ENCODE peak calls at places on chromosomes 12 and 14, in seven cellular contexts. A is mammary epithelial cell, S is PC-3, R is H1, U is IMR-90, J is endodermal cell, M is kidney. F is an unnamed sample.

GRCh38 chr12:39393890-39394289 is 49.0 kb downstream of the KIF21A start:
- DNase-seq in M (no peak), S (no peak), A (no peak), J (peak; percentile 52), U (no peak), R (peak; percentile 10), F (no peak)

GRCh38 chr12:79689477-79690155 is 1.1 kb downstream of the PAWR start:
- DNase-seq in U (peak; percentile 55), A (peak; percentile 82), J (peak; percentile 87), M (peak; percentile 80), S (peak; percentile 61), R (no peak), F (peak; percentile 77)

GRCh38 chr12:100154472-100155247 is 12.0 kb upstream of the BLTP3B start:
- DNase-seq in U (peak; percentile 48), S (peak; percentile 86), J (peak; percentile 99), M (peak; percentile 84), A (peak; percentile 37), R (peak; percentile 79), F (peak; percentile 70)

GRCh38 chr12:64323476-64324225 is 66.9 kb downstream of the C12orf56 start:
- DNase-seq in A (no peak), U (no peak), R (no peak), J (peak; percentile 50), M (no peak), S (no peak), F (no peak)

GRCh38 chr12:45612044-45612794 is 117.3 kb upstream of the ARID2 start:
- DNase-seq in J (no peak), A (peak; percentile 16), M (no peak), U (peak; percentile 67), R (no peak), S (peak; percentile 39), F (peak; percentile 62)

GRCh38 chr12:23579257-23579656 is 370.2 kb downstream of the SOX5 start:
- DNase-seq in U (no peak), A (no peak), S (no peak), M (no peak), R (no peak), J (no peak), F (no peak)

GRCh38 chr14:64746298-64747250 is 42.4 kb downstream of the PLEKHG3 start:
- DNase-seq in U (peak; percentile 13), J (no peak), S (no peak), M (no peak), A (no peak), R (no peak), F (no peak)

GRCh38 chr12:49491823-49492222 is 47.0 kb upstream of the KCNH3 start:
- DNase-seq in U (no peak), R (no peak), S (no peak), A (peak; percentile 84), J (no peak), M (no peak), F (peak; percentile 31)

GRCh38 chr14:83992857-83993256 is 1537.1 kb upstream of the FLRT2 start:
- DNase-seq in R (no peak), J (no peak), S (no peak), U (peak; percentile 85), M (no peak), A (no peak), F (peak; percentile 72)

GRCh38 chr14:91098591-91098990 is 15.3 kb upstream of the DGLUCY start:
- DNase-seq in U (peak; percentile 57), A (peak; percentile 53), S (peak; percentile 31), M (no peak), J (no peak), R (no peak), F (peak; percentile 6)

GRCh38 chr12:89138048-89138852 is 214.1 kb downstream of the DUSP6 start:
- DNase-seq in U (peak; percentile 43), M (no peak), R (no peak), J (no peak), A (peak; percentile 52), S (peak; percentile 61), F (peak; percentile 11)

GRCh38 chr14:90758028-90758889 is 58.0 kb downstream of the TTC7B start:
- DNase-seq in R (peak; percentile 89), S (peak; percentile 98), A (peak; percentile 88), J (peak; percentile 98), U (peak; percentile 85), M (peak; percentile 97), F (peak; percentile 87)

GRCh38 chr12:42892702-42893101 is 303.2 kb upstream of the PRICKLE1 start:
- DNase-seq in R (no peak), A (no peak), M (no peak), S (no peak), J (no peak), U (no peak), F (no peak)

GRCh38 chr14:93888995-93889394 is 38.1 kb upstream of the FAM181A start:
- DNase-seq in S (no peak), J (no peak), U (no peak), M (no peak), A (no peak), R (no peak), F (no peak)

GRCh38 chr14:59529189-59529588 is 44.9 kb downstream of the JKAMP start:
- DNase-seq in R (no peak), A (no peak), J (no peak), S (no peak), U (no peak), M (no peak), F (no peak)

GRCh38 chr12:122079532-122080081 is 1.1 kb downstream of the MLXIP start:
- DNase-seq in R (no peak), S (no peak), U (no peak), J (no peak), M (no peak), A (no peak), F (no peak)

GRCh38 chr14:29757188-29757680 is 170.4 kb downstream of the PRKD1 start:
- DNase-seq in S (no peak), U (no peak), J (no peak), M (no peak), A (no peak), R (no peak), F (no peak)

GRCh38 chr12:68121143-68121542 is 38.4 kb downstream of the IFNG start:
- DNase-seq in U (no peak), M (no peak), A (no peak), J (no peak), S (no peak), R (no peak), F (no peak)

GRCh38 chr12:95955549-95956159 is 12.5 kb downstream of the AMDHD1 start:
- DNase-seq in S (no peak), U (no peak), R (no peak), M (no peak), A (no peak), J (no peak), F (no peak)

GRCh38 chr12:5984873-5985272 is 39.8 kb upstream of the ANO2 start:
- DNase-seq in J (peak; percentile 52), A (no peak), M (no peak), S (no peak), U (no peak), R (no peak), F (no peak)

GRCh38 chr14:87896393-87897380 is 96.3 kb downstream of the GALC start:
- DNase-seq in J (no peak), R (no peak), A (peak; percentile 37), M (no peak), U (peak; percentile 56), S (peak; percentile 65), F (peak; percentile 63)

GRCh38 chr14:106842687-106843086 is 1316.3 kb downstream of the TMEM121 start:
- DNase-seq in M (no peak), S (peak; percentile 34), R (no peak), J (no peak), A (no peak), U (no peak), F (no peak)

GRCh38 chr14:22276913-22277816 is 311.9 kb downstream of the DAD1 start:
- DNase-seq in R (no peak), A (no peak), M (no peak), U (peak; percentile 35), S (peak; percentile 74), J (no peak), F (peak; percentile 41)

GRCh38 chr12:124904306-124905098 is 9.9 kb downstream of the UBC start:
- DNase-seq in S (peak; percentile 93), J (peak; percentile 86), R (no peak), U (peak; percentile 94), A (peak; percentile 90), M (peak; percentile 96), F (peak; percentile 99)

GRCh38 chr14:47675489-47676300 is at the start of gene MDGA2:
- DNase-seq in R (peak; percentile 54), U (no peak), J (peak; percentile 87), A (peak; percentile 5), S (no peak), M (peak; percentile 66), F (peak; percentile 74)

GRCh38 chr12:117361312-117361670 is at the start of gene NOS1:
- DNase-seq in M (no peak), A (no peak), R (no peak), U (no peak), S (no peak), J (peak; percentile 79), F (no peak)

GRCh38 chr12:104190151-104190550 is 25.4 kb upstream of the TXNRD1 start:
- DNase-seq in U (peak; percentile 52), J (no peak), M (no peak), A (no peak), S (peak; percentile 38), R (no peak), F (no peak)

GRCh38 chr12:51891843-51892242 is 3.9 kb downstream of the ANKRD33 start:
- DNase-seq in A (no peak), U (peak; percentile 31), R (no peak), S (peak; percentile 25), J (no peak), M (no peak), F (peak; percentile 47)

GRCh38 chr14:57275023-57275664 is 6.4 kb downstream of the AP5M1 start:
- DNase-seq in S (no peak), U (peak; percentile 5), A (no peak), J (no peak), R (no peak), M (no peak), F (no peak)

GRCh38 chr14:104865631-104866441 is 768 bp downstream of the CEP170B start:
- DNase-seq in R (no peak), U (peak; percentile 67), M (peak; percentile 91), A (peak; percentile 81), J (peak; percentile 89), S (peak; percentile 61), F (peak; percentile 77)
- H3K9ac ChIP-seq in R (no peak overlapping the region), U (peak overlapping the region; percentile 86), M (peak overlapping the region; percentile 33), A (peak overlapping the region; percentile 60), J (peak overlapping the region; percentile 38), S (peak overlapping the region; percentile 85), F (peak overlapping the region; percentile 91)

GRCh38 chr14:24895243-24895583 is 154.7 kb downstream of the STXBP6 start:
- DNase-seq in J (no peak), U (peak; percentile 3), M (no peak), S (no peak), A (no peak), R (no peak), F (peak; percentile 64)
- H3K9ac ChIP-seq in J (no peak overlapping the region), U (no peak overlapping the region), M (no peak overlapping the region), S (no peak overlapping the region), A (no peak overlapping the region), R (no peak overlapping the region), F (peak overlapping the region; percentile 39)

GRCh38 chr12:92136883-92137582 is 8.6 kb downstream of the BTG1 start:
- DNase-seq in M (no peak), R (no peak), U (peak; percentile 97), A (peak; percentile 87), S (peak; percentile 91), J (no peak), F (peak; percentile 90)
- H3K9ac ChIP-seq in M (no peak overlapping the region), R (no peak overlapping the region), U (peak overlapping the region; percentile 50), A (peak overlapping the region; percentile 80), S (peak overlapping the region; percentile 42), J (no peak overlapping the region), F (peak overlapping the region; percentile 64)

DNA sequence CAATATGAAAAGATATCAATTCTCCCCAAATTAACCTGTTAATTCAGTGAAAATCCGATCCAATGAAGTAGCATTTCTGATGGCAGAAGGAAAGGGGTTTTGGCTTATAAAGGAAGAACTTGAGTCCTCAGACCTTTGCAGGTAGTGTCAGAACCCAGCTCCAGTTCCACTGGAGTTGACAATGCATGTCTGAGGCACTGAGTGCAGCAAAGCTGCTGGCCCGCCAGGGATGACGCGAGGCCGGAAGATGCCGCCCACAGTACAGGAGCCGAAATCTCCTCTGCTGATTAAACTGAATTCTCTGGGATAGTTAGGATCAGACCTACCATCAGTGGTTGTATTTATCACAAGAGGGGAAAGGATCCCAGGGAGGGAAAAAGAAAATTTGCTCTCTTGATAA is 220.7 kb downstream of the MSRB3 start:
- DNase-seq in A (no peak), M (no peak), S (no peak), R (no peak), J (no peak), U (no peak), F (no peak)
- H3K9ac ChIP-seq in A (no peak overlapping the region), M (no peak overlapping the region), S (no peak overlapping the region), R (no peak overlapping the region), J (no peak overlapping the region), U (no peak overlapping the region), F (no peak overlapping the region)

F was measured in mesenchymal stem cell.